ENCODE peak calls at places on chromosomes 13 and 19, in nine cellular contexts. One of them, this sample, is unnamed.

GRCh38 chr13:30375436-30375835 is 46.9 kb upstream of the UBE2L5 start:
- DNase-seq in fibroblast of lung: no peak
- DNase-seq in endodermal cell: no peak
- DNase-seq in body of pancreas: no peak
- DNase-seq in psoas muscle: no peak
- DNase-seq in thoracic aorta: no peak
- DNase-seq in heart right ventricle: no peak
- DNase-seq in neuronal stem cell: no peak
- DNase-seq in CD8-positive, alpha-beta T cell: no peak
- DNase-seq in this sample: no peak

GRCh38 chr13:52345631-52346251 is 60.2 kb downstream of the THSD1 start:
- DNase-seq in fibroblast of lung: no peak
- DNase-seq in endodermal cell: no peak
- DNase-seq in body of pancreas: no peak
- DNase-seq in psoas muscle: no peak
- DNase-seq in thoracic aorta: no peak
- DNase-seq in heart right ventricle: no peak
- DNase-seq in neuronal stem cell: no peak
- DNase-seq in CD8-positive, alpha-beta T cell: no peak
- DNase-seq in this sample: no peak

GRCh38 chr13:30033681-30034447 is 183.4 kb upstream of the UBL3 start:
- DNase-seq in fibroblast of lung: peak; percentile 82
- DNase-seq in endodermal cell: peak; percentile 17
- DNase-seq in body of pancreas: no peak
- DNase-seq in psoas muscle: no peak
- DNase-seq in thoracic aorta: no peak
- DNase-seq in heart right ventricle: no peak
- DNase-seq in neuronal stem cell: no peak
- DNase-seq in CD8-positive, alpha-beta T cell: no peak
- DNase-seq in this sample: peak; percentile 48

GRCh38 chr19:12159773-12160414 is 3.0 kb upstream of the ZNF136 start:
- DNase-seq in fibroblast of lung: no peak
- DNase-seq in endodermal cell: peak; percentile 60
- DNase-seq in body of pancreas: no peak
- DNase-seq in psoas muscle: no peak
- DNase-seq in thoracic aorta: no peak
- DNase-seq in heart right ventricle: no peak
- DNase-seq in neuronal stem cell: no peak
- DNase-seq in CD8-positive, alpha-beta T cell: no peak
- DNase-seq in this sample: no peak

GRCh38 chr19:9862897-9863296 is 27.8 kb downstream of the PIN1 start:
- DNase-seq in fibroblast of lung: no peak
- DNase-seq in endodermal cell: no peak
- DNase-seq in body of pancreas: no peak
- DNase-seq in psoas muscle: no peak
- DNase-seq in thoracic aorta: no peak
- DNase-seq in heart right ventricle: no peak
- DNase-seq in neuronal stem cell: no peak
- DNase-seq in CD8-positive, alpha-beta T cell: no peak
- DNase-seq in this sample: no peak

GRCh38 chr13:79541426-79542049 is 60.6 kb downstream of the NDFIP2 start:
- DNase-seq in fibroblast of lung: peak; percentile 76
- DNase-seq in endodermal cell: no peak
- DNase-seq in body of pancreas: no peak
- DNase-seq in psoas muscle: no peak
- DNase-seq in thoracic aorta: no peak
- DNase-seq in heart right ventricle: no peak
- DNase-seq in neuronal stem cell: peak; percentile 63
- DNase-seq in CD8-positive, alpha-beta T cell: no peak
- DNase-seq in this sample: no peak

GRCh38 chr19:48481191-48481500 is 12.0 kb downstream of the CYTH2 start:
- DNase-seq in fibroblast of lung: no peak
- DNase-seq in endodermal cell: peak; percentile 48
- DNase-seq in body of pancreas: peak; percentile 18
- DNase-seq in psoas muscle: no peak
- DNase-seq in thoracic aorta: no peak
- DNase-seq in heart right ventricle: no peak
- DNase-seq in neuronal stem cell: no peak
- DNase-seq in CD8-positive, alpha-beta T cell: no peak
- DNase-seq in this sample: no peak

GRCh38 chr13:106523566-106523965 is 11.9 kb downstream of the EFNB2 start:
- DNase-seq in fibroblast of lung: peak; percentile 58
- DNase-seq in endodermal cell: no peak
- DNase-seq in body of pancreas: no peak
- DNase-seq in psoas muscle: no peak
- DNase-seq in thoracic aorta: no peak
- DNase-seq in heart right ventricle: no peak
- DNase-seq in neuronal stem cell: no peak
- DNase-seq in CD8-positive, alpha-beta T cell: no peak
- DNase-seq in this sample: no peak

GRCh38 chr13:113122571-113123225 is at the start of gene F10:
- DNase-seq in fibroblast of lung: peak; percentile 74
- DNase-seq in endodermal cell: peak; percentile 93
- DNase-seq in body of pancreas: peak; percentile 69
- DNase-seq in psoas muscle: peak; percentile 46
- DNase-seq in thoracic aorta: no peak
- DNase-seq in heart right ventricle: peak; percentile 47
- DNase-seq in neuronal stem cell: no peak
- DNase-seq in CD8-positive, alpha-beta T cell: no peak
- DNase-seq in this sample: peak; percentile 62

GRCh38 chr19:39592381-39592780 is 9.9 kb upstream of the LGALS13 start:
- DNase-seq in fibroblast of lung: no peak
- DNase-seq in endodermal cell: no peak
- DNase-seq in body of pancreas: no peak
- DNase-seq in psoas muscle: no peak
- DNase-seq in thoracic aorta: no peak
- DNase-seq in heart right ventricle: no peak
- DNase-seq in neuronal stem cell: no peak
- DNase-seq in CD8-positive, alpha-beta T cell: no peak
- DNase-seq in this sample: no peak

GRCh38 chr13:74036373-74036772 is 97.8 kb downstream of the KLF12 start:
- DNase-seq in fibroblast of lung: no peak
- DNase-seq in endodermal cell: peak; percentile 76
- DNase-seq in body of pancreas: no peak
- DNase-seq in psoas muscle: no peak
- DNase-seq in thoracic aorta: no peak
- DNase-seq in heart right ventricle: no peak
- DNase-seq in neuronal stem cell: no peak
- DNase-seq in CD8-positive, alpha-beta T cell: no peak
- DNase-seq in this sample: no peak

GRCh38 chr13:48573213-48573612 is 40.3 kb upstream of the RCBTB2 start:
- DNase-seq in fibroblast of lung: no peak
- DNase-seq in endodermal cell: no peak
- DNase-seq in body of pancreas: no peak
- DNase-seq in psoas muscle: no peak
- DNase-seq in thoracic aorta: no peak
- DNase-seq in heart right ventricle: peak; percentile 11
- DNase-seq in neuronal stem cell: no peak
- DNase-seq in CD8-positive, alpha-beta T cell: no peak
- DNase-seq in this sample: no peak
- H3K4me1 ChIP-seq in fibroblast of lung: peaks cover 3% of the 10 kb centered on the region
- H3K4me1 ChIP-seq in endodermal cell: no peaks in the 10 kb centered on the region
- H3K4me1 ChIP-seq in body of pancreas: peaks cover 3% of the 10 kb centered on the region
- H3K4me1 ChIP-seq in psoas muscle: peaks cover 54% of the 10 kb centered on the region
- H3K4me1 ChIP-seq in thoracic aorta: peaks cover 39% of the 10 kb centered on the region
- H3K4me1 ChIP-seq in heart right ventricle: peaks cover 58% of the 10 kb centered on the region
- H3K4me1 ChIP-seq in neuronal stem cell: peaks cover 3% of the 10 kb centered on the region
- H3K4me1 ChIP-seq in CD8-positive, alpha-beta T cell: peaks cover 10% of the 10 kb centered on the region
- H3K4me1 ChIP-seq in this sample: no peaks in the 10 kb centered on the region

GRCh38 chr13:47415048-47415447 is 518.2 kb upstream of the HTR2A start:
- DNase-seq in fibroblast of lung: peak; percentile 22
- DNase-seq in endodermal cell: no peak
- DNase-seq in body of pancreas: no peak
- DNase-seq in psoas muscle: no peak
- DNase-seq in thoracic aorta: no peak
- DNase-seq in heart right ventricle: no peak
- DNase-seq in neuronal stem cell: no peak
- DNase-seq in CD8-positive, alpha-beta T cell: no peak
- DNase-seq in this sample: no peak

GRCh38 chr13:47420568-47420967 is 523.7 kb upstream of the HTR2A start:
- DNase-seq in fibroblast of lung: peak; percentile 33
- DNase-seq in endodermal cell: peak; percentile 62
- DNase-seq in body of pancreas: no peak
- DNase-seq in psoas muscle: no peak
- DNase-seq in thoracic aorta: no peak
- DNase-seq in heart right ventricle: no peak
- DNase-seq in neuronal stem cell: no peak
- DNase-seq in CD8-positive, alpha-beta T cell: no peak
- DNase-seq in this sample: no peak

GRCh38 chr13:47418206-47418920 is 521.5 kb upstream of the HTR2A start:
- DNase-seq in fibroblast of lung: no peak
- DNase-seq in endodermal cell: no peak
- DNase-seq in body of pancreas: no peak
- DNase-seq in psoas muscle: no peak
- DNase-seq in thoracic aorta: no peak
- DNase-seq in heart right ventricle: no peak
- DNase-seq in neuronal stem cell: no peak
- DNase-seq in CD8-positive, alpha-beta T cell: no peak
- DNase-seq in this sample: no peak

GRCh38 chr13:47420012-47420411 is 523.2 kb upstream of the HTR2A start:
- DNase-seq in fibroblast of lung: peak; percentile 45
- DNase-seq in endodermal cell: no peak
- DNase-seq in body of pancreas: no peak
- DNase-seq in psoas muscle: no peak
- DNase-seq in thoracic aorta: no peak
- DNase-seq in heart right ventricle: no peak
- DNase-seq in neuronal stem cell: no peak
- DNase-seq in CD8-positive, alpha-beta T cell: no peak
- DNase-seq in this sample: no peak

GRCh38 chr13:47417485-47417884 is 520.6 kb upstream of the HTR2A start:
- DNase-seq in fibroblast of lung: no peak
- DNase-seq in endodermal cell: no peak
- DNase-seq in body of pancreas: no peak
- DNase-seq in psoas muscle: no peak
- DNase-seq in thoracic aorta: no peak
- DNase-seq in heart right ventricle: no peak
- DNase-seq in neuronal stem cell: no peak
- DNase-seq in CD8-positive, alpha-beta T cell: no peak
- DNase-seq in this sample: no peak
- H3K36me3 ChIP-seq in fibroblast of lung: no peaks in the 10 kb centered on the region
- H3K36me3 ChIP-seq in endodermal cell: no peaks in the 10 kb centered on the region
- H3K36me3 ChIP-seq in body of pancreas: no peaks in the 10 kb centered on the region
- H3K36me3 ChIP-seq in psoas muscle: no peaks in the 10 kb centered on the region
- H3K36me3 ChIP-seq in thoracic aorta: no peaks in the 10 kb centered on the region
- H3K36me3 ChIP-seq in heart right ventricle: no peaks in the 10 kb centered on the region
- H3K36me3 ChIP-seq in neuronal stem cell: no peaks in the 10 kb centered on the region
- H3K36me3 ChIP-seq in CD8-positive, alpha-beta T cell: no peaks in the 10 kb centered on the region
- H3K36me3 ChIP-seq in this sample: no peaks in the 10 kb centered on the region

DNA sequence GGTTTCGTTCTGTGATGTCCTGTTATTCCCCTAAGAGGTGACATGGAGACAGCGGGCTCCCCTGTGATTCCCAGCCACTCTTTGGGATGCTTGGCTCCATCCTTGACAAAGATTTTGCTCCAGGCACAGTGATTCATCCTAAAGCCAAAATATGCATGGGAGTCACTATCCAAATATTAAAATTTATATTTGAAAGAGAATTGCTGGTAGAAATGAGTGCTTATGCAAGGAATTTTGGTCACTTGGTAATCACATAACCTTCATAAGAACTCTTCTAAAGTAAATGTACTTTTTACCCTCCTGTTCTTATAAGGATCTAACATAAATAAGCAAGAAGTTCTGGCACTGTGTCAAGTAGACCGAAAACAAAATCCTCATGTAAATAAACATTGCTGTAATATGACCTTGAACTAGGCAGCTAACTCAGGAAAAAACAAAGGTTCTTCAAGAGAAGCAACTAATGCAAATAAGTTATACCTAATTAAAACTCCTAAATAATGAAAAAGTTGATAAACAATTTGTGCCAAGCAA is 385.9 kb downstream of the ITGBL1 start:
- DNase-seq in fibroblast of lung: peak; percentile 58
- DNase-seq in endodermal cell: no peak
- DNase-seq in body of pancreas: no peak
- DNase-seq in psoas muscle: no peak
- DNase-seq in thoracic aorta: no peak
- DNase-seq in heart right ventricle: no peak
- DNase-seq in neuronal stem cell: no peak
- DNase-seq in CD8-positive, alpha-beta T cell: no peak
- DNase-seq in this sample: no peak
- H3K9me3 ChIP-seq in fibroblast of lung: no peaks in the 10 kb centered on the region
- H3K9me3 ChIP-seq in endodermal cell: no peaks in the 10 kb centered on the region
- H3K9me3 ChIP-seq in body of pancreas: no peaks in the 10 kb centered on the region
- H3K9me3 ChIP-seq in psoas muscle: no peaks in the 10 kb centered on the region
- H3K9me3 ChIP-seq in thoracic aorta: no peaks in the 10 kb centered on the region
- H3K9me3 ChIP-seq in heart right ventricle: no peaks in the 10 kb centered on the region
- H3K9me3 ChIP-seq in neuronal stem cell: no peaks in the 10 kb centered on the region
- H3K9me3 ChIP-seq in CD8-positive, alpha-beta T cell: no peaks in the 10 kb centered on the region
- H3K9me3 ChIP-seq in this sample: no peaks in the 10 kb centered on the region

GRCh38 chr19:42328854-42329253 is 3.4 kb downstream of the MEGF8 start:
- DNase-seq in fibroblast of lung: no peak
- DNase-seq in endodermal cell: no peak
- DNase-seq in body of pancreas: no peak
- DNase-seq in psoas muscle: no peak
- DNase-seq in thoracic aorta: no peak
- DNase-seq in heart right ventricle: no peak
- DNase-seq in neuronal stem cell: no peak
- DNase-seq in CD8-positive, alpha-beta T cell: no peak
- DNase-seq in this sample: no peak
- H3K4me1 ChIP-seq in fibroblast of lung: no peaks in the 10 kb centered on the region
- H3K4me1 ChIP-seq in endodermal cell: no peaks in the 10 kb centered on the region
- H3K4me1 ChIP-seq in body of pancreas: peaks cover 35% of the 10 kb centered on the region
- H3K4me1 ChIP-seq in psoas muscle: peaks cover 17% of the 10 kb centered on the region
- H3K4me1 ChIP-seq in thoracic aorta: peaks cover 32% of the 10 kb centered on the region
- H3K4me1 ChIP-seq in heart right ventricle: peaks cover 35% of the 10 kb centered on the region
- H3K4me1 ChIP-seq in neuronal stem cell: peaks cover 3% of the 10 kb centered on the region
- H3K4me1 ChIP-seq in CD8-positive, alpha-beta T cell: peaks cover 12% of the 10 kb centered on the region
- H3K4me1 ChIP-seq in this sample: no peaks in the 10 kb centered on the region

GRCh38 chr19:5784581-5785147 is at the start of gene PRR22:
- DNase-seq in fibroblast of lung: no peak
- DNase-seq in endodermal cell: no peak
- DNase-seq in body of pancreas: no peak
- DNase-seq in psoas muscle: no peak
- DNase-seq in thoracic aorta: no peak
- DNase-seq in heart right ventricle: no peak
- DNase-seq in neuronal stem cell: no peak
- DNase-seq in CD8-positive, alpha-beta T cell: no peak
- DNase-seq in this sample: no peak
- H3K36me3 ChIP-seq in fibroblast of lung: peaks cover 34% of the 10 kb centered on the region
- H3K36me3 ChIP-seq in endodermal cell: peaks cover 24% of the 10 kb centered on the region
- H3K36me3 ChIP-seq in body of pancreas: peaks cover 27% of the 10 kb centered on the region
- H3K36me3 ChIP-seq in psoas muscle: peaks cover 61% of the 10 kb centered on the region
- H3K36me3 ChIP-seq in thoracic aorta: peaks cover 35% of the 10 kb centered on the region
- H3K36me3 ChIP-seq in heart right ventricle: peaks cover 13% of the 10 kb centered on the region
- H3K36me3 ChIP-seq in neuronal stem cell: peaks cover 61% of the 10 kb centered on the region
- H3K36me3 ChIP-seq in CD8-positive, alpha-beta T cell: peaks cover 37% of the 10 kb centered on the region
- H3K36me3 ChIP-seq in this sample: no peaks in the 10 kb centered on the region

DNA sequence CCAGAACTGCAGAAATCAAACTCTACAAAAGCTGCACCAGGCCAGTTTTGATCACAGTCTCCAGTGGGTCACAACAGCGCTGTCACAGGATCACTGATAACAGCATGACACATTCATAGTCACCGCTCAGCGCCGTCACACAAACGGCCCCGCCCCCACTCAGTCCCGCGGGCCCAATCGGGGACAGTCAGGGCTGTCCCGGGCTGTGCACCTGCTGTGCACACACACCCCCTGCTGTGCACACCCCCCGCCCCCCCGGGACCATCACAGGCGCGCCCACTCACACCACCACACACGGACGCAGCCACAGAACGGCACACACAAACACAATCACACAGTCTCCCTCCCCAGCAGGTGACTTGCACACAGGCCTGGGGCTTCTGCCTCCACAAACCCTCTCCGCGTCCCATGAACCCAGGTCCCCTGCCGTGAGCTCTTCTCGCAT is 435 bp upstream of the ZNF382 start:
- DNase-seq in fibroblast of lung: peak; percentile 17
- DNase-seq in endodermal cell: peak; percentile 60
- DNase-seq in body of pancreas: peak; percentile 51
- DNase-seq in psoas muscle: peak; percentile 68
- DNase-seq in thoracic aorta: peak; percentile 11
- DNase-seq in heart right ventricle: peak; percentile 66
- DNase-seq in neuronal stem cell: no peak
- DNase-seq in CD8-positive, alpha-beta T cell: peak; percentile 80
- DNase-seq in this sample: peak; percentile 17
- H3K9me3 ChIP-seq in fibroblast of lung: no peaks in the 10 kb centered on the region
- H3K9me3 ChIP-seq in endodermal cell: no peaks in the 10 kb centered on the region
- H3K9me3 ChIP-seq in body of pancreas: no peaks in the 10 kb centered on the region
- H3K9me3 ChIP-seq in psoas muscle: peaks cover 36% of the 10 kb centered on the region
- H3K9me3 ChIP-seq in thoracic aorta: no peaks in the 10 kb centered on the region
- H3K9me3 ChIP-seq in heart right ventricle: peaks cover 5% of the 10 kb centered on the region
- H3K9me3 ChIP-seq in neuronal stem cell: no peaks in the 10 kb centered on the region
- H3K9me3 ChIP-seq in CD8-positive, alpha-beta T cell: no peaks in the 10 kb centered on the region
- H3K9me3 ChIP-seq in this sample: no peaks in the 10 kb centered on the region